ENCODE peak calls at places on chromosomes 13 and 19, in four cellular contexts. A, V, I and M are unnamed samples.

GRCh38 chr13:23679214-23679613 is 109.0 kb downstream of the TNFRSF19 start:
- DNase-seq in A (no peak), V (no peak), I (no peak), M (no peak)

GRCh38 chr19:7734220-7735203 is 2.6 kb upstream of the CLEC4G start:
- DNase-seq in A (no peak), V (no peak), I (no peak), M (no peak)

GRCh38 chr19:53659292-53659691 is 27.5 kb downstream of the DPRX start:
- DNase-seq in A (no peak), V (no peak), I (no peak), M (no peak)

GRCh38 chr13:110304256-110304655 is 2.7 kb downstream of the COL4A1 start:
- DNase-seq in A (no peak), V (no peak), I (no peak), M (no peak)

GRCh38 chr19:7242601-7243258 is 51.5 kb downstream of the INSR start:
- DNase-seq in A (no peak), V (no peak), I (no peak), M (no peak)

GRCh38 chr13:30616927-30617314 is 799 bp upstream of the USPL1 start:
- DNase-seq in A (peak), V (peak), I (peak), M (no peak)

GRCh38 chr13:29648760-29649159 is 53.3 kb upstream of the SLC7A1 start:
- DNase-seq in A (no peak), V (no peak), I (no peak), M (no peak)

GRCh38 chr13:112722433-112723250 is 32.8 kb downstream of the ATP11A start:
- DNase-seq in A (no peak), V (no peak), I (no peak), M (no peak)

GRCh38 chr19:10043286-10043927 is 30.1 kb downstream of the RDH8 start:
- DNase-seq in A (no peak), V (no peak), I (no peak), M (no peak)

GRCh38 chr19:5340637-5341447 is at the start of gene PTPRS:
- DNase-seq in A (peak), V (peak), I (peak), M (peak)

GRCh38 chr19:57687363-57688010 is 5.7 kb downstream of the ZNF551 start:
- DNase-seq in A (no peak), V (no peak), I (no peak), M (no peak)

GRCh38 chr19:19459099-19459498 is 53.6 kb downstream of the GATAD2A start:
- DNase-seq in A (no peak), V (no peak), I (no peak), M (no peak)

GRCh38 chr13:113852536-113853517 is 11.0 kb downstream of the GAS6 start:
- DNase-seq in A (no peak), V (no peak), I (no peak), M (peak)

GRCh38 chr19:3024509-3024869 is 4.6 kb downstream of the TLE2 start:
- DNase-seq in A (no peak), V (no peak), I (no peak), M (no peak)

GRCh38 chr13:110123041-110123809 is 183.7 kb downstream of the COL4A1 start:
- DNase-seq in A (no peak), V (no peak), I (no peak), M (no peak)

GRCh38 chr13:32255744-32256120 is 59.4 kb downstream of the ZAR1L start:
- DNase-seq in A (no peak), V (no peak), I (no peak), M (no peak)

GRCh38 chr13:23547000-23547590 is 23.1 kb upstream of the TNFRSF19 start:
- DNase-seq in A (no peak), V (peak), I (no peak), M (no peak)

GRCh38 chr19:16420781-16421386 is 50.9 kb downstream of the EPS15L1 start:
- DNase-seq in A (no peak), V (no peak), I (no peak), M (no peak)

GRCh38 chr13:42064259-42064658 is 15.8 kb downstream of the DGKH start:
- DNase-seq in A (no peak), V (no peak), I (no peak), M (no peak)

GRCh38 chr19:44003461-44004134 is 841 bp downstream of the ZNF230 start:
- DNase-seq in A (no peak), V (no peak), I (no peak), M (peak)

GRCh38 chr19:57947419-57948134 is at the start of gene ZNF256:
- DNase-seq in A (peak), V (peak), I (peak), M (peak)

GRCh38 chr19:17669419-17669818 is 18.7 kb downstream of the UNC13A start:
- DNase-seq in A (no peak), V (no peak), I (no peak), M (no peak)